ENCODE peak calls at places on chromosomes 6 and 20, in nine cellular contexts. P, N, A, Z, O, M, C, H and J are unnamed samples.

GRCh38 chr6:137982418-137983189 is 115.5 kb downstream of the TNFAIP3 start:
- DNase-seq in N (no peak), M (no peak), Z (no peak), H (no peak), A (peak), O (no peak), P (no peak), C (no peak), J (no peak)

GRCh38 chr20:34891166-34892062 is 15.0 kb downstream of the ACSS2 start:
- DNase-seq in N (no peak), H (no peak), C (no peak), A (no peak), Z (peak), O (no peak), M (peak), P (peak), J (no peak)

GRCh38 chr20:50886184-50886790 is 45.0 kb downstream of the ADNP start:
- DNase-seq in O (no peak), M (no peak), H (no peak), N (no peak), P (no peak), A (no peak), C (no peak), Z (no peak), J (no peak)

GRCh38 chr20:24149881-24150307 is 161.3 kb upstream of the GGTLC1 start:
- DNase-seq in O (no peak), N (no peak), H (no peak), C (peak), A (no peak), P (no peak), Z (no peak), M (no peak), J (no peak)

GRCh38 chr6:28161410-28162079 is 19.9 kb downstream of the ZKSCAN8 start:
- DNase-seq in A (peak), N (peak), Z (peak), H (peak), O (no peak), C (peak), P (peak), M (peak), J (peak)

GRCh38 chr6:16901777-16902176 is 140.5 kb upstream of the ATXN1 start:
- DNase-seq in O (peak), M (peak), C (peak), P (no peak), Z (no peak), N (peak), A (no peak), H (peak), J (no peak)

GRCh38 chr20:53643031-53643832 is 49.6 kb upstream of the ZNF217 start:
- DNase-seq in H (peak), C (peak), O (no peak), Z (peak), N (no peak), A (peak), P (peak), M (peak), J (no peak)

GRCh38 chr6:45423901-45424627 is 46.3 kb upstream of the SUPT3H start:
- DNase-seq in O (no peak), M (peak), H (peak), P (no peak), C (peak), N (no peak), Z (no peak), A (no peak), J (peak)

GRCh38 chr6:43949451-43950110 is 177.7 kb downstream of the MRPL14 start:
- DNase-seq in M (peak), H (no peak), O (no peak), A (no peak), C (no peak), P (no peak), Z (no peak), N (no peak), J (no peak)

DNA sequence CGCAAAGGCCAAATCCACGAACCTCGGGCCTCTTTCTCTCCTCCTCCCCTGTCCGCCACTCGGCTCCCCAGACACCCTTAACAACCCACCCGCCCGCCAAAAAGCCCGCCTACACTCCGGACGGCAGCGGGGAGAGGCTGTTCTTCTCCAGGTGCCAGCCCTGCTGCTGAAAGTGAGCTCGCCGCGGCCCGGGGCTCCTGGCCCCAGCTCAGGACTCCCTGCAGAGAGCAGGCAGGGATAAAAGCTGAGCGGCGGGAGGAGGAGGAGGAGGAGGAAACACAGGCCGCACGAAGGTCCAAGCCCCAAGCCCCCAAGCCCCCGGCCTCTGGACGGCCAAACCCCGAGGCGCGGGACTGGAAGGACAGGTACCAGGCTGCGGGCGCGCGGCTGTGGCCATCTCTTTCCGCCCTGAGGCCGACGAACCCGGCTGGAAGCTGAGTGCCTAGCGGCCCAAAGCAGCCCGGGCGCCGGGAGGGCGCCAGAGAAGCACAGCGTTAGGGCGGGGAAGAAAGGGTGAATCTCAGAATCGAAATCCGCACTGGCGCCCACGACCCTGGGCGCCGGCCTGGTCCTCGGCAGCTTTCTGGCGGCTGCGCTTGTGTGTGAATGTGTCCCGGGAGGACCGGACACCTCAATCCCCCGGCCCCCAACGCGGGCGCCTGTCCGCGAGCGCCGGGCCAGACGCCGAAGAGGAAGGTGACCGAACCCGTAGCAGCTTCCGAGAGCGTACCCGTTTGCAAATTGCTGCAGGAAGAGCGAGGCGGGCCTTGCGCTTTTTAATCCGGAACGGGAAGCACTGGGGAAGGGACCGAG is 3.2 kb downstream of the NRN1 start:
- DNase-seq in A (no peak), H (no peak), Z (no peak), M (no peak), P (no peak), C (peak), N (no peak), O (no peak), J (no peak)
- TF ChIP-seq CTCF in A (no peak), H (no peak), Z (no peak), M (no peak), P (no peak), C (no peak), N (no peak), O (no peak), J (no peak)

GRCh38 chr6:141326925-141327324 is 805.8 kb upstream of the GJE1 start:
- DNase-seq in C (no peak), N (no peak), O (no peak), H (no peak), M (no peak), P (no peak), A (no peak), Z (no peak), J (no peak)

GRCh38 chr6:141321486-141322347 is 811.0 kb upstream of the GJE1 start:
- DNase-seq in M (peak), Z (no peak), H (no peak), P (no peak), A (no peak), O (no peak), C (no peak), N (no peak), J (no peak)

GRCh38 chr6:141326426-141326825 is 806.3 kb upstream of the GJE1 start:
- DNase-seq in P (peak), A (peak), C (no peak), N (no peak), Z (peak), O (no peak), M (peak), H (no peak), J (peak)
- H3K27ac ChIP-seq in P (no peak), A (no peak), C (no peak), N (no peak), Z (peak), O (no peak), M (peak), H (no peak), J (no peak)

DNA sequence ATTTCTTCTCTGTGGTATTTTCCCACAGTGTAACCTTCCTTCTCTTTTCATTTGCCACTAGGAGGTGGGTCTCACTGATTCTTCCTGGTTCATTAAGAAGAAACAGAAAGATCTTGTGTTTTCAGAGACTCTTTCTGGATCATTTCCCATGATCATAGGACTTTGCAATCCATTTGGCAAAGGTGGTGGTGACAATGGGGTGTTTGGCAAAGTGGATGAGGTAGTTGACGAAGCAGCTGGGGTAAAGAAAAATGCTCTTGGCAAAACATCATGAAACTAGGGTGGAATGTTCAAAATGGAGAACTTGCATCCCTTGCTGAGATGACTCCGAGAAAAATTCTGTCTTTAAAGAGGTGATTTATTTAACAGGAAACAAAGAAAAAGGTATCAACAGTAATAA is 50.6 kb downstream of the TRAF3IP2 start:
- DNase-seq in A (no peak), O (no peak), H (no peak), M (peak), Z (no peak), C (no peak), N (peak), P (no peak), J (no peak)
- TF ChIP-seq CTCF in A (no peak), O (no peak), H (no peak), M (no peak), Z (no peak), C (no peak), N (no peak), P (no peak), J (no peak)

GRCh38 chr20:48620486-48621255 is 207.1 kb downstream of the PREX1 start:
- DNase-seq in A (peak), N (peak), Z (peak), C (peak), O (no peak), H (peak), M (peak), P (peak), J (peak)
- H3K27ac ChIP-seq in A (no peak), N (peak), Z (peak), C (no peak), O (no peak), H (no peak), M (no peak), P (no peak), J (peak)

GRCh38 chr6:165755583-165755982 is 92.5 kb upstream of the PDE10A start:
- DNase-seq in C (no peak), P (no peak), O (no peak), M (no peak), A (no peak), N (no peak), H (no peak), Z (no peak), J (no peak)
- TF ChIP-seq CTCF in C (no peak), P (no peak), O (no peak), M (no peak), A (no peak), N (no peak), H (no peak), Z (no peak), J (no peak)

DNA sequence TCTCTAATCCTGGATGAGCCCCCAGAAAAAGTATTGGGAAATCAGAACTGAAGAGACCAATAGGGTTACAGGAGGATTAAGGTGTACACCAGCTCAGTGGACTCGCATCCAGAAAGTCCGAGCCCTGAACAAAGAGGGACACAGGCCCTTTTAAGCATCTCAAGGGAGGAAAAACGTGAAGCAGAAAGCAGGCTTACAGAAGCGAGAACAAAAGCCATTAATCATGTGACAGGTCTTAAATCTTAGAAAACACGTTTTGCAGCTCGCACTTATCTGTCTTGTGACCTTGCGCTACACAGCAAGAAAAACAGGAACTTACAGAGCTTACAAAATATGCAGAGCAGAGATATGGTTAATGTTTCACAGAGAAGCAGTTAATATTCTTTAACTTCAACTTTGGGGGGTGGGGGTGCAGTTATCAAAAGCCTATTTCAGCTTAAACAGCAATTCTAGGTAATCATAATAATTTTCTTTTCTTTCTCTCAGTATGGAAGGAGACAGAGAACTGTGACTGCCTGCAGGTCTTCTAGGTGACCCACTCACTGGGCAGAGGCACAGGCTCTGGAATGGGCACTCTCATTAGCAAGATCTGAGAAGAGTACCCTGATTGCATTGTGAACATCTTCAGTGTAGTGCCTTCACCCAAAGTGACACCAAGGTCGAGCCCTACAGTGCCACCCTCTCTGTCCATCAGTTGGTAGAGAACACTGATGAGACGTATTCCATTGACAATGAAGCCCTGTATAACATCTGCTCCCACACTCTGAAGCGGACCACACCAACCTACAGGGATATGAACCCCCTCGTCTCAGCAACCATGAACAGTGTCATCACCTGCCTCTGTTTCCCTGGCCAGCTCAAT is 65.0 kb upstream of the MOCS1 start:
- DNase-seq in H (no peak), A (no peak), P (no peak), M (no peak), N (no peak), C (no peak), O (no peak), Z (no peak), J (no peak)
- H3K27ac ChIP-seq in H (no peak), A (no peak), P (no peak), M (no peak), N (no peak), C (no peak), O (no peak), Z (no peak), J (no peak)